ENCODE peak calls at places on chromosomes 16 and 17, in seven cellular contexts. H is NB4, A is Peyer's patch, S is ascending aorta, B is adrenal gland, L is aorta, Z is HAP-1. W is an unnamed sample.

GRCh38 chr16:15810949-15811348 is 45.9 kb downstream of the MYH11 start:
- DNase-seq in A (no peak), B (no peak), Z (no peak), S (no peak), H (no peak), L (peak), W (no peak)

GRCh38 chr17:50541916-50542688 is 4.9 kb upstream of the SPATA20 start:
- DNase-seq in S (peak), L (peak), H (peak), B (peak), A (peak), Z (peak), W (peak)

GRCh38 chr16:83954577-83955016 is 1.6 kb downstream of the OSGIN1 start:
- DNase-seq in B (peak), Z (peak), L (peak), A (peak), S (peak), H (peak), W (peak)

GRCh38 chr17:4332296-4332970 is 34.0 kb downstream of the UBE2G1 start:
- DNase-seq in H (no peak), S (no peak), L (no peak), B (no peak), A (no peak), Z (no peak), W (no peak)

GRCh38 chr16:30619643-30620042 is 9.5 kb upstream of the ZNF689 start:
- DNase-seq in B (no peak), S (no peak), Z (no peak), H (no peak), A (no peak), L (no peak), W (no peak)

GRCh38 chr17:68310141-68310540 is 18.8 kb downstream of the ARSG start:
- DNase-seq in Z (no peak), S (no peak), A (no peak), L (no peak), B (no peak), H (peak), W (no peak)

GRCh38 chr16:18788828-18789514 is 1.2 kb downstream of the RPS15A start:
- DNase-seq in S (no peak), H (no peak), B (no peak), L (no peak), A (no peak), Z (no peak), W (no peak)

GRCh38 chr16:27539120-27539519 is 10.6 kb downstream of the GTF3C1 start:
- DNase-seq in H (no peak), S (no peak), A (no peak), Z (no peak), L (no peak), B (no peak), W (no peak)

GRCh38 chr17:83149761-83150251 is 70.4 kb downstream of the METRNL start:
- DNase-seq in L (peak), S (no peak), B (no peak), H (no peak), Z (no peak), A (no peak), W (no peak)

GRCh38 chr17:50117202-50118040 is 12.5 kb downstream of the SAMD14 start:
- DNase-seq in Z (peak), B (peak), S (no peak), A (peak), H (peak), L (peak), W (peak)

GRCh38 chr17:37177234-37177633 is 198.6 kb upstream of the C17orf78 start:
- DNase-seq in L (no peak), Z (no peak), B (no peak), A (no peak), H (no peak), S (no peak), W (no peak)

GRCh38 chr17:83116783-83117555 is 37.6 kb downstream of the METRNL start:
- DNase-seq in Z (no peak), B (no peak), S (no peak), L (peak), H (no peak), A (no peak), W (no peak)

GRCh38 chr17:60513014-60513413 is 13.0 kb downstream of the APPBP2 start:
- DNase-seq in S (no peak), H (no peak), A (no peak), L (no peak), B (no peak), Z (no peak), W (no peak)

GRCh38 chr16:46728804-46729203 is 19.3 kb downstream of the MYLK3 start:
- DNase-seq in S (no peak), Z (no peak), H (no peak), A (no peak), L (no peak), B (no peak), W (no peak)

GRCh38 chr16:66455970-66456369 is 28.9 kb downstream of the BEAN1 start:
- DNase-seq in Z (no peak), L (no peak), H (no peak), S (no peak), B (no peak), A (no peak), W (no peak)

GRCh38 chr16:8568231-8568617 is 22.1 kb downstream of the TMEM114 start:
- DNase-seq in Z (no peak), H (no peak), L (no peak), S (no peak), A (no peak), B (no peak), W (no peak)

GRCh38 chr16:22633280-22633679 is 122.6 kb downstream of the NPIPB5 start:
- DNase-seq in A (no peak), S (no peak), H (no peak), Z (no peak), B (no peak), L (no peak), W (no peak)

GRCh38 chr16:85759631-85760419 is 8.9 kb upstream of the C16orf74 start:
- DNase-seq in A (no peak), B (peak), Z (peak), H (peak), S (no peak), L (no peak), W (peak)

GRCh38 chr16:73082608-73083007 is 34.7 kb upstream of the ZFHX3 start:
- DNase-seq in A (no peak), L (peak), B (no peak), S (no peak), Z (peak), H (peak), W (no peak)

GRCh38 chr16:81731636-81732035 is 47.5 kb upstream of the PLCG2 start:
- DNase-seq in B (no peak), H (no peak), Z (no peak), A (no peak), L (no peak), S (no peak), W (no peak)
- H3K4me3 ChIP-seq in B (no peak), H (no peak), Z (no peak), A (no peak), L (no peak), S (no peak), W (no peak)

DNA sequence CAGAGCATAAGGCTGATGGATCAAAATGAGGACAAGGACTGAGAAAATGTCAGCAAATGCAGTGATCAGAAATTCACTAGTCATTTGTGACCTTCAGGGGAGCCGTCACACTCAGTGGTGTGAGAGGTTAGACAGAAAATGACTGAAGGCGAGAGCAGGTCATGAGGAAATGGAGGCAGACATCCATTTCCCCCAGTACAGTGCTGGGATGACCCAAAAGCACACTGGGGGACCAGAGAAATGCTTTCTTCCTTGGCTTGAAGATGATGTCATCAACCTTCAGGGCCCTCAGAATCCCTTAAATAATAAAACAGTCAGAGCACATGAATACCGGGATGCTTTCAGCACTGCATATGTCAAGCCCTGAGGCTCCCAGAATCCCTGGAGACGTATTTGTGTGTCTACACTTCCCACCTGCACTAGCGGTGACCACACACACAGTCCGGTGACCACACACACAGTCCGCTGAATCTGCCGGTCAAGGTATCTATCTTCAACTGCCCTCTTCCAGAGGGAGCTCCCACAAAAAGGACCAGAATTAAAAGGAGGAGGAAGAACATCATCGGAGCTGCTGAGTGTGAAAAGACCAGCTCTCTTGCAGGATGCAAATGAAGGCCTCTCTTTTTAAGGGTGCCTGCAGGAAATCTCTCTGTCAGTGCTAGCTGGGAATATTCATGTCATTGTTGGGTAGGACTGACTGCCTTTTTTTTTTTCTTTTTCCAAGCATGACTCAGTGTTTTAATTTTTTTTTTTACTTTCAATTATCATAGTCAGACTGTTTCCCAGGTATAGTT is 8.2 kb downstream of the UBE2O start:
- DNase-seq in A (no peak), S (no peak), B (no peak), Z (peak), H (no peak), L (peak), W (no peak)
- H3K4me3 ChIP-seq in A (no peak), S (no peak), B (no peak), Z (no peak), H (no peak), L (no peak), W (no peak)

DNA sequence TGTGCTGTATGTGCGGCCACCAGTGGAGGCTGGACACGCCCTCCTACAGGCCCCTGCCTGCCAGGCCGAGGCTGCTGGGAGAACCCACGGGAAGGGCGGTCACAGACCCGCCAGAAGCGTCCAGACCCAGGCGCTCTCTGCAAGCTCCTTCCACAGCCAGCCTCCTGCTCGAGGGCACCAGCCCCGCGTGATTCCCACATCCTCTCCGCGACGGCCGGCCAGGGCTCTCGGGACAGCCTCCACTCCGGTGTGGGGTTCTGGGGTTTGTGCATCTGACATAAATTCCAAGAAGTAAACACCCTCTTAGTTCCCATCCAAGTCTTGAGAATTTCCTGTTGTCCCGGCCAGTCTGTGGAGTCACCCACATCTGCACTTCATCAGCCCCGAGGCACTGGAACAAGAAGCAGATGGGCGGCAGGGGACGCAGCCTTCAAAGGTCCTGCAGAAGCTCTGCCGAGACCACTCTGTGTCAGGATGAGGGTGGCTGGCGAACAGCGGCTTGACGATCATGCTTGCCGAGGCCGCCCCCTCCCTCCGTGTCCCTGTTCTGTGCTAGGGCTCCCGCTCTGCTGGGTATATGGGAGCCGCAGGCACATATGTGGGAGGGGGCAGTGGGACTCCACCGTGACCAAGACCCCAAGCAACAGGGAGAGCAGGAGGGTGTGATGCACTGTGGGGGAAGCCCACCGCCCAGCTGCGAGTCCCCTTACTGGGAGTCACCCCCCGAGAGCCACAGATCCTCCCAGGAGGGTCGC is 2.4 kb upstream of the TMEM204 start:
- DNase-seq in Z (no peak), L (no peak), B (peak), H (no peak), A (no peak), S (no peak), W (no peak)
- H3K4me3 ChIP-seq in Z (no peak), L (no peak), B (no peak), H (no peak), A (no peak), S (no peak), W (no peak)

DNA sequence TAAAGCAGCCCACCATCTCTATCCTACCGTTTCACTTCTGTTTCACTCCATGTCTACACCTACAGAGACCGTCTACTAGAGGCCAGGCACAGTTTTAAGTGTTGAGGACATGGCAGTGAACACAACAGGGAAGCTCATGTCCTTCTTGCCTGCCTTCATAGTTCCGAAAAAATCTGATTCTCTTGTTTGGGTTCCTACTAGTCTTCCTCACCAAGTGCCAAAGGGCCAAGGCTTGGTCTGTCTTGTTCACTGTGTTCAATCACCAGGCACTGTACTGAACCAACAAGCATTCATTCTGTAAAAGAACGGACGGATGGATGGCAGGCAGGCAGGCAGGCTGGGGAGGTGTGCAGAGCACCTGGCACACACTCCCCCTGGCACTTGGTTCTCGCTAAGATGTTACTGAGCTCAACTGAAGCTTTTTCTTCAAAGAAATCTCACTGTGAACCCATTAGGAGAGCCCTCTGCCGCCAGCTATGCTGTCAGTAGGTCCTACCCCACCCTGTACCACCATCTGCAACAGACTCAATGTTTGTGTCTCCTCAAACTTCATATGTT is 2.5 kb downstream of the DEXI start:
- DNase-seq in A (no peak), B (no peak), Z (no peak), L (no peak), H (no peak), S (no peak), W (peak)
- H3K4me3 ChIP-seq in A (no peak), B (peak), Z (peak), L (no peak), H (peak), S (peak), W (no peak)

GRCh38 chr17:35062284-35062683 is 1.2 kb downstream of the RFFL start:
- DNase-seq in B (no peak), Z (no peak), S (no peak), L (no peak), H (no peak), A (no peak), W (no peak)
- H3K4me3 ChIP-seq in B (no peak), Z (no peak), S (no peak), L (no peak), H (no peak), A (no peak), W (no peak)

GRCh38 chr16:76265434-76266045 is 11.7 kb upstream of the CNTNAP4 start:
- DNase-seq in H (peak), S (no peak), B (peak), Z (peak), L (no peak), A (peak), W (peak)
- H3K4me3 ChIP-seq in H (no peak), S (no peak), B (no peak), Z (no peak), L (no peak), A (no peak), W (no peak)

GRCh38 chr17:82030470-82031302 is 792 bp upstream of the RAC3 start:
- DNase-seq in H (peak), S (no peak), Z (peak), L (peak), A (peak), B (peak), W (peak)

GRCh38 chr17:82033359-82034085 is 2.0 kb downstream of the RAC3 start:
- DNase-seq in A (no peak), Z (no peak), B (no peak), S (no peak), H (no peak), L (no peak), W (no peak)

GRCh38 chr17:82029990-82030469 is 1.4 kb upstream of the RAC3 start:
- DNase-seq in B (no peak), Z (no peak), H (no peak), S (no peak), A (no peak), L (no peak), W (no peak)

GRCh38 chr17:82031303-82031884 is at the start of gene RAC3:
- DNase-seq in L (no peak), H (peak), B (no peak), S (no peak), A (no peak), Z (peak), W (no peak)

GRCh38 chr17:82031885-82032627 is 578 bp downstream of the RAC3 start:
- DNase-seq in Z (peak), S (no peak), L (no peak), B (no peak), A (peak), H (peak), W (no peak)
- H3K4me3 ChIP-seq in Z (peak), S (peak), L (no peak), B (no peak), A (no peak), H (peak), W (peak)

GRCh38 chr17:8799001-8799850 is at the start of gene MFSD6L:
- DNase-seq in B (no peak), Z (no peak), S (no peak), A (peak), L (no peak), H (no peak), W (peak)
- H3K4me3 ChIP-seq in B (no peak), Z (no peak), S (peak), A (peak), L (no peak), H (no peak), W (peak)

GRCh38 chr17:15456972-15457722 is 10.3 kb downstream of the CDRT4 start:
- DNase-seq in S (no peak), B (no peak), Z (no peak), L (peak), H (no peak), A (no peak), W (no peak)
- H3K4me3 ChIP-seq in S (peak), B (no peak), Z (no peak), L (no peak), H (no peak), A (no peak), W (no peak)

W was measured in pancreas.